ENCODE peak calls at places on chromosomes 7 and 10, in seven cellular contexts. One of them, this sample, is unnamed. For H3K9me3, the result is how much of the 10 kb centered on the place peaks cover.

GRCh38 chr7:121041516-121042148 is 53.1 kb downstream of the CPED1 start:
- DNase-seq in BE2C: no peak
- DNase-seq in uterus: no peak
- DNase-seq in OCI-LY7: no peak
- DNase-seq in left ventricle myocardium inferior: no peak
- DNase-seq in kidney: no peak
- DNase-seq in PC-3: peak
- DNase-seq in this sample: no peak

GRCh38 chr10:110967009-110967630 is 47.7 kb downstream of the SHOC2 start:
- DNase-seq in kidney: no peak
- DNase-seq in OCI-LY7: no peak
- DNase-seq in PC-3: no peak
- DNase-seq in uterus: no peak
- DNase-seq in left ventricle myocardium inferior: no peak
- DNase-seq in BE2C: no peak
- DNase-seq in this sample: no peak

GRCh38 chr10:131949041-131949862 is 32.5 kb downstream of the BNIP3 start:
- DNase-seq in kidney: peak
- DNase-seq in uterus: no peak
- DNase-seq in BE2C: no peak
- DNase-seq in PC-3: no peak
- DNase-seq in left ventricle myocardium inferior: no peak
- DNase-seq in OCI-LY7: no peak
- DNase-seq in this sample: peak

GRCh38 chr7:4238861-4239260 is 443.2 kb upstream of the FOXK1 start:
- DNase-seq in PC-3: no peak
- DNase-seq in BE2C: no peak
- DNase-seq in left ventricle myocardium inferior: no peak
- DNase-seq in kidney: no peak
- DNase-seq in OCI-LY7: no peak
- DNase-seq in uterus: no peak
- DNase-seq in this sample: no peak

GRCh38 chr10:24642921-24643678 is 80.6 kb downstream of the ARHGAP21 start:
- DNase-seq in kidney: no peak
- DNase-seq in OCI-LY7: peak
- DNase-seq in left ventricle myocardium inferior: no peak
- DNase-seq in uterus: no peak
- DNase-seq in BE2C: peak
- DNase-seq in PC-3: peak
- DNase-seq in this sample: peak

GRCh38 chr7:23055582-23056178 is 41.8 kb upstream of the HYCC1 start:
- DNase-seq in left ventricle myocardium inferior: no peak
- DNase-seq in OCI-LY7: peak
- DNase-seq in BE2C: peak
- DNase-seq in uterus: peak
- DNase-seq in PC-3: peak
- DNase-seq in kidney: no peak
- DNase-seq in this sample: peak

GRCh38 chr7:45975367-45975766 is 54.3 kb upstream of the IGFBP3 start:
- DNase-seq in PC-3: no peak
- DNase-seq in kidney: no peak
- DNase-seq in OCI-LY7: no peak
- DNase-seq in BE2C: no peak
- DNase-seq in left ventricle myocardium inferior: no peak
- DNase-seq in uterus: no peak
- DNase-seq in this sample: no peak

GRCh38 chr10:25059990-25060389 is 43.6 kb downstream of the THNSL1 start:
- DNase-seq in BE2C: no peak
- DNase-seq in OCI-LY7: no peak
- DNase-seq in uterus: peak
- DNase-seq in kidney: peak
- DNase-seq in PC-3: peak
- DNase-seq in left ventricle myocardium inferior: peak
- DNase-seq in this sample: peak

DNA sequence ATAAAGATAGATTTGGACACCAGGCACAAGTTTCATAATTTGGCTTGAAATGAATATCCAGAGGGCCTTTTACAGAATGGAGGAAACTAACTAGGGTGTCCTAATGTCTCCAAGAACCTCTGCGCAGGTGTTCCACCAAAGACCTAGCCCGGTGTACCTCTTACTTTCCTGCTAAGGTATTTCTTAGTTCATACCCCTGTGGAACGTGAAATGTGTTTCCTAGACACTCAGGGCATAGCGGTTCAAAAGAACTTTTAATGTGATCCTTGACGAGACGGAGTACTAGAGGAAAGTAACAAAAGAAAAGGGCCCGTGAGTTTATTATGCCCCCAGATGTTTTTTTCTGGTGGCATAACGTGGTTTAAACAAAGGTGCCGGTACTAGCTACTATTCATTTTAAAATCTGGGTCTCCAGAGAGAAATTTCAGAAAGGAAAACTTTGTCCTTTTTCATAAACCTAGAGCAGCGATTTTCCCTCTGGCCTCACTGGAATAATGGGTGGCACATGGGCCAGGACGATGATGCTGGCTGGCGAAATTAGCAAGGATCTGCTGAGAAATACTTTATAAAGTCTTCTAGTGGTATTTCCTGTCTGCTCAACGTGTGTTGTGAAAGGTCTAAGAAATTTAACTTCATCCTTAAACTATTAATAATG is 1.4 kb downstream of the APBB1IP start:
- DNase-seq in left ventricle myocardium inferior: no peak
- DNase-seq in OCI-LY7: peak
- DNase-seq in PC-3: no peak
- DNase-seq in kidney: no peak
- DNase-seq in BE2C: no peak
- DNase-seq in uterus: no peak
- DNase-seq in this sample: no peak
- H3K4me3 ChIP-seq in left ventricle myocardium inferior: peak
- H3K4me3 ChIP-seq in OCI-LY7: peak
- H3K4me3 ChIP-seq in PC-3: no peak
- H3K4me3 ChIP-seq in kidney: no peak
- H3K4me3 ChIP-seq in BE2C: no peak
- H3K4me3 ChIP-seq in uterus: no peak
- H3K4me3 ChIP-seq in this sample: peak

GRCh38 chr10:16776896-16777295 is 40.3 kb downstream of the RSU1 start:
- DNase-seq in kidney: no peak
- DNase-seq in left ventricle myocardium inferior: no peak
- DNase-seq in BE2C: no peak
- DNase-seq in PC-3: no peak
- DNase-seq in uterus: no peak
- DNase-seq in OCI-LY7: no peak
- DNase-seq in this sample: peak

GRCh38 chr10:16780338-16780880 is 36.8 kb downstream of the RSU1 start:
- DNase-seq in BE2C: no peak
- DNase-seq in PC-3: no peak
- DNase-seq in OCI-LY7: no peak
- DNase-seq in uterus: no peak
- DNase-seq in left ventricle myocardium inferior: no peak
- DNase-seq in kidney: no peak
- DNase-seq in this sample: no peak

GRCh38 chr10:16779375-16779774 is 37.8 kb downstream of the RSU1 start:
- DNase-seq in BE2C: no peak
- DNase-seq in left ventricle myocardium inferior: no peak
- DNase-seq in uterus: no peak
- DNase-seq in PC-3: no peak
- DNase-seq in kidney: no peak
- DNase-seq in OCI-LY7: no peak
- DNase-seq in this sample: no peak

GRCh38 chr10:16773334-16773733 is 43.9 kb downstream of the RSU1 start:
- DNase-seq in kidney: no peak
- DNase-seq in left ventricle myocardium inferior: no peak
- DNase-seq in uterus: no peak
- DNase-seq in PC-3: no peak
- DNase-seq in BE2C: no peak
- DNase-seq in OCI-LY7: no peak
- DNase-seq in this sample: no peak

DNA sequence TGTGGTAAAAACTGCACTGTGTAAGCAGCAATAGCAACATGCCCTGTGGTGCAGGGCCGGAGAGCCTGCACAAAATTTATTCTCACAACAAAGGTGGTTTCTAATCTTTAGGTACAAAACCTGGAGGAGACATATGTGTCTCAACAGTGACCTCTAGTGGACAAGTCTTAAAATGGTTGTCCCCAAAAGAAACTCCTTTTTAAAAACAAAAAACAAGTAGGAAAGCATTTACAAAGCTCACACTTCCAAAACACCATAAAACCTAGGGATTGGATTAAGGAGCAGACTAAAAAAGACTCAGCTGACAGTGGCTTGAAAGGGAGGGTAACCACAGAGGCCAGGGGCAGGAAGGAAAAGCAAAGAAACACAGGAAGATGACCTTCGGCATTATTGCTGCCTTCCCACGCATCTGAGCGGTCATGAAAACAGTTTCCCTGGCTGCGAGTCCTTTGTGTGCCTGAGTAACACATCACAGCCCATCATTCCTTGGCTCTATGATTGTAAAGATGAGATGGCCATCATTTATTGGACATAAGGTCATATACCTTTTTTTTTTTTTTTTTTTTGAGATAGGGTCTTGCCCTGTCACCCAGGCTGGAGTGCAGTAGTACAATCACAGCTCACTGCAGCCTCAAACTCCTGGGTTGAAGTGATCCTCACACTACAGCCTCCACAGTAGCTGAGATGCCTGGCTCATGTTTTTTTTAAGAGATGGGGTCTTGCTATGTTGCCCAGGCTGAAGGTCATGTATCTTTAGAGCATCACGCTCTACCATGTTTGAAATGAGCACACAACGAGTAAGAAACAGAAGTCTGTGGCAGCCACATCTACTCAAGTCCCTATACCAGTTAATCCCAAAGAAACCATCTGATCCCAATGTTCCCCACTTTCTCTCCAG is 39.5 kb downstream of the RSU1 start:
- DNase-seq in OCI-LY7: peak
- DNase-seq in kidney: no peak
- DNase-seq in left ventricle myocardium inferior: no peak
- DNase-seq in uterus: peak
- DNase-seq in BE2C: no peak
- DNase-seq in PC-3: peak
- DNase-seq in this sample: peak
- TF ChIP-seq CTCF in OCI-LY7: peak
- TF ChIP-seq CTCF in kidney: peak
- TF ChIP-seq CTCF in left ventricle myocardium inferior: peak
- TF ChIP-seq CTCF in uterus: peak
- TF ChIP-seq CTCF in BE2C: peak
- TF ChIP-seq CTCF in PC-3: peak
- TF ChIP-seq CTCF in this sample: peak

GRCh38 chr7:158279539-158280466 is 307.8 kb downstream of the PTPRN2 start:
- DNase-seq in uterus: peak
- DNase-seq in OCI-LY7: no peak
- DNase-seq in kidney: peak
- DNase-seq in PC-3: no peak
- DNase-seq in BE2C: no peak
- DNase-seq in left ventricle myocardium inferior: no peak
- DNase-seq in this sample: peak

GRCh38 chr7:158276414-158277218 is 311.0 kb downstream of the PTPRN2 start:
- DNase-seq in uterus: no peak
- DNase-seq in OCI-LY7: no peak
- DNase-seq in BE2C: no peak
- DNase-seq in kidney: peak
- DNase-seq in left ventricle myocardium inferior: no peak
- DNase-seq in PC-3: no peak
- DNase-seq in this sample: peak

GRCh38 chr7:158277219-158278141 is 310.1 kb downstream of the PTPRN2 start:
- DNase-seq in left ventricle myocardium inferior: no peak
- DNase-seq in OCI-LY7: no peak
- DNase-seq in BE2C: no peak
- DNase-seq in PC-3: no peak
- DNase-seq in uterus: no peak
- DNase-seq in kidney: peak
- DNase-seq in this sample: peak

GRCh38 chr7:158280467-158281154 is 307.0 kb downstream of the PTPRN2 start:
- DNase-seq in OCI-LY7: no peak
- DNase-seq in uterus: no peak
- DNase-seq in BE2C: no peak
- DNase-seq in PC-3: no peak
- DNase-seq in left ventricle myocardium inferior: no peak
- DNase-seq in kidney: peak
- DNase-seq in this sample: peak

GRCh38 chr7:158278745-158279320 is 308.8 kb downstream of the PTPRN2 start:
- DNase-seq in PC-3: peak
- DNase-seq in BE2C: no peak
- DNase-seq in OCI-LY7: no peak
- DNase-seq in kidney: no peak
- DNase-seq in uterus: no peak
- DNase-seq in left ventricle myocardium inferior: no peak
- DNase-seq in this sample: peak
- H3K9me3 ChIP-seq in PC-3: under half
- H3K9me3 ChIP-seq in BE2C: under half
- H3K9me3 ChIP-seq in OCI-LY7: under half
- H3K9me3 ChIP-seq in kidney: under half
- H3K9me3 ChIP-seq in uterus: under half
- H3K9me3 ChIP-seq in left ventricle myocardium inferior: under half
- H3K9me3 ChIP-seq in this sample: under half

GRCh38 chr7:130957140-130957513 is 223.1 kb upstream of the KLF14 start:
- DNase-seq in OCI-LY7: peak
- DNase-seq in PC-3: no peak
- DNase-seq in left ventricle myocardium inferior: no peak
- DNase-seq in kidney: no peak
- DNase-seq in uterus: no peak
- DNase-seq in BE2C: no peak
- DNase-seq in this sample: no peak

GRCh38 chr7:130956417-130957139 is 222.6 kb upstream of the KLF14 start:
- DNase-seq in PC-3: no peak
- DNase-seq in uterus: no peak
- DNase-seq in OCI-LY7: peak
- DNase-seq in BE2C: no peak
- DNase-seq in left ventricle myocardium inferior: no peak
- DNase-seq in kidney: no peak
- DNase-seq in this sample: peak

GRCh38 chr7:130958846-130959245 is 224.8 kb upstream of the KLF14 start:
- DNase-seq in OCI-LY7: no peak
- DNase-seq in BE2C: no peak
- DNase-seq in PC-3: no peak
- DNase-seq in left ventricle myocardium inferior: no peak
- DNase-seq in uterus: no peak
- DNase-seq in kidney: no peak
- DNase-seq in this sample: no peak

GRCh38 chr7:130959743-130960207 is 225.8 kb upstream of the KLF14 start:
- DNase-seq in uterus: no peak
- DNase-seq in OCI-LY7: peak
- DNase-seq in BE2C: no peak
- DNase-seq in kidney: no peak
- DNase-seq in PC-3: peak
- DNase-seq in left ventricle myocardium inferior: no peak
- DNase-seq in this sample: peak

DNA sequence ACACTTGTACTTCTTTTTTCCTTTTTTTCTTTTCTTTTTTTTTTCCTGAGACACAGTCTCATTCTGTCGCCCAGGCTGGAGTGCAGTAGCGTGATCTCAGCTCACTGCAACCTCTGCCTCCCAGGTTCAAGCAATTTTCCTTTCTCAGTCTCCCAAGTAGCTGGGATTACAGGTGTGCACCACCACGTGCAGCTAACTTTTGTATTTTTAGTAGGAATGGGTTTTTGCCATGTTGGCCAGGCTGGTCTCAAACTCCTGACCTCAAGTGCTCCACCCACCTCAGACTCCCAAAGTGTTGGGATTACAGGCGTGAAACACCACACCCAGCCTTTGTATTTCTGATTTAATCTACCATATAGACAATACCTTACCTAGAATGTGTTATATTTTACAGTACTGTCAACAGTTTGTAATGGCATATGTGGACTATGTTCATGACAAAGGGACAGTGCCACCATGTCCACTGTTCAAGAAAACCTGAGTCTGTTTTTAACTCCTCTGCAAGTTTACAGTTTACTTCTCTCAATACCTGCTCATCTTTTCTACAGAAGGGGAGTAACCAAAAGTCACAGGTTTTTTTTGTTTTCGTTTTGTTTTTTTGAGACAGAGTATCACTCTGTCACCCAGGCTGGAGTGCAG is 223.8 kb upstream of the KLF14 start:
- DNase-seq in kidney: no peak
- DNase-seq in BE2C: no peak
- DNase-seq in uterus: no peak
- DNase-seq in left ventricle myocardium inferior: no peak
- DNase-seq in OCI-LY7: no peak
- DNase-seq in PC-3: no peak
- DNase-seq in this sample: no peak
- H3K4me3 ChIP-seq in kidney: no peak
- H3K4me3 ChIP-seq in BE2C: no peak
- H3K4me3 ChIP-seq in uterus: no peak
- H3K4me3 ChIP-seq in left ventricle myocardium inferior: no peak
- H3K4me3 ChIP-seq in OCI-LY7: no peak
- H3K4me3 ChIP-seq in PC-3: no peak
- H3K4me3 ChIP-seq in this sample: peak

This sample was measured in osteoblast.